ENCODE peak calls at places on chromosomes 6 and 20, in eight cellular contexts. B, U, X, F, T, R, I and O are unnamed samples.

GRCh38 chr6:13729891-13730290 is 18.3 kb upstream of the RANBP9 start:
- DNase-seq in B (no peak), U (no peak), X (no peak), F (peak), T (no peak), R (peak), I (no peak), O (no peak)

GRCh38 chr6:127186889-127187288 is 68.4 kb downstream of the RSPO3 start:
- DNase-seq in B (peak), U (peak), X (no peak), F (peak), T (no peak), R (no peak), I (no peak), O (peak)

GRCh38 chr6:158629376-158630221 is 14.9 kb downstream of the DYNLT1 start:
- DNase-seq in B (no peak), U (peak), X (peak), F (no peak), T (no peak), R (no peak), I (no peak), O (no peak)

GRCh38 chr20:51577432-51578144 is 35.1 kb upstream of the NFATC2 start:
- DNase-seq in B (no peak), U (no peak), X (no peak), F (no peak), T (no peak), R (no peak), I (no peak), O (no peak)

GRCh38 chr20:63366658-63367360 is 5.7 kb upstream of the CHRNA4 start:
- DNase-seq in B (no peak), U (no peak), X (no peak), F (no peak), T (no peak), R (no peak), I (no peak), O (no peak)

GRCh38 chr6:20028562-20028961 is 183.7 kb downstream of the MBOAT1 start:
- DNase-seq in B (no peak), U (no peak), X (no peak), F (no peak), T (no peak), R (no peak), I (no peak), O (peak)

GRCh38 chr20:19726126-19726525 is 31.9 kb upstream of the RIN2 start:
- DNase-seq in B (no peak), U (no peak), X (no peak), F (peak), T (no peak), R (peak), I (no peak), O (no peak)

GRCh38 chr20:37353285-37353849 is 7.4 kb downstream of the SRC start:
- DNase-seq in B (no peak), U (no peak), X (no peak), F (no peak), T (no peak), R (no peak), I (no peak), O (no peak)

GRCh38 chr20:50187403-50188051 is 3.1 kb upstream of the CEBPB start:
- DNase-seq in B (no peak), U (peak), X (no peak), F (no peak), T (no peak), R (peak), I (no peak), O (no peak)

GRCh38 chr6:15473741-15474161 is 189.1 kb downstream of the DTNBP1 start:
- DNase-seq in B (no peak), U (no peak), X (no peak), F (no peak), T (no peak), R (peak), I (no peak), O (no peak)

GRCh38 chr6:20540683-20541082 is 6.4 kb downstream of the CDKAL1 start:
- DNase-seq in B (no peak), U (no peak), X (no peak), F (no peak), T (no peak), R (peak), I (no peak), O (no peak)

GRCh38 chr20:59145926-59146800 is 17.5 kb upstream of the ZNF831 start:
- DNase-seq in B (no peak), U (no peak), X (no peak), F (no peak), T (peak), R (no peak), I (no peak), O (no peak)

GRCh38 chr20:32756156-32756555 is 6.0 kb upstream of the DNMT3B start:
- DNase-seq in B (no peak), U (no peak), X (no peak), F (no peak), T (no peak), R (no peak), I (no peak), O (no peak)

GRCh38 chr20:40724566-40724965 is 35.5 kb upstream of the MAFB start:
- DNase-seq in B (no peak), U (no peak), X (no peak), F (no peak), T (no peak), R (no peak), I (no peak), O (no peak)

GRCh38 chr6:135281227-135281626 is 100.1 kb downstream of the MYB start:
- DNase-seq in B (no peak), U (no peak), X (no peak), F (no peak), T (no peak), R (peak), I (no peak), O (no peak)

GRCh38 chr6:126077810-126078791 is 91.8 kb downstream of the TRMT11 start:
- DNase-seq in B (no peak), U (no peak), X (no peak), F (no peak), T (no peak), R (no peak), I (no peak), O (no peak)

GRCh38 chr6:169429001-169429400 is 175.4 kb upstream of the THBS2 start:
- DNase-seq in B (no peak), U (no peak), X (no peak), F (no peak), T (no peak), R (no peak), I (no peak), O (no peak)

GRCh38 chr6:91045152-91045551 is 458.3 kb upstream of the MAP3K7 start:
- DNase-seq in B (no peak), U (no peak), X (no peak), F (no peak), T (no peak), R (no peak), I (peak), O (no peak)

GRCh38 chr6:37524025-37524647 is 24.4 kb upstream of the CCDC167 start:
- DNase-seq in B (no peak), U (no peak), X (no peak), F (no peak), T (no peak), R (peak), I (no peak), O (no peak)

GRCh38 chr6:125001684-125002083 is 39.4 kb downstream of the RNF217 start:
- DNase-seq in B (no peak), U (no peak), X (no peak), F (no peak), T (no peak), R (no peak), I (no peak), O (no peak)

GRCh38 chr6:53159558-53159957 is 10.9 kb upstream of the GCM1 start:
- DNase-seq in B (no peak), U (no peak), X (no peak), F (peak), T (no peak), R (no peak), I (no peak), O (no peak)

GRCh38 chr6:56593801-56594318 is 48.8 kb downstream of the DST start:
- DNase-seq in B (no peak), U (no peak), X (no peak), F (no peak), T (peak), R (peak), I (no peak), O (no peak)

GRCh38 chr6:90715093-90715655 is 128.3 kb upstream of the MAP3K7 start:
- DNase-seq in B (no peak), U (no peak), X (no peak), F (no peak), T (no peak), R (peak), I (no peak), O (no peak)

GRCh38 chr6:148932731-148933130 is 185.9 kb downstream of the UST start:
- DNase-seq in B (no peak), U (no peak), X (no peak), F (no peak), T (no peak), R (peak), I (no peak), O (no peak)

GRCh38 chr6:135870722-135871121 is 19.2 kb downstream of the PDE7B start:
- DNase-seq in B (no peak), U (no peak), X (no peak), F (peak), T (no peak), R (peak), I (no peak), O (no peak)

GRCh38 chr6:20873425-20874190 is 339.4 kb downstream of the CDKAL1 start:
- DNase-seq in B (no peak), U (no peak), X (no peak), F (no peak), T (no peak), R (peak), I (peak), O (no peak)

GRCh38 chr20:32886652-32887051 is 27.9 kb downstream of the EFCAB8 start:
- DNase-seq in B (no peak), U (no peak), X (no peak), F (no peak), T (no peak), R (no peak), I (no peak), O (no peak)